ENCODE peak calls at places on chromosome 7, in four cellular contexts. H, V, L and C are unnamed samples.

GRCh38 chr7:45980181-45980905 is 59.3 kb upstream of the IGFBP3 start:
- DNase-seq in L (peak), V (no peak), H (no peak), C (peak)

GRCh38 chr7:132141109-132141508 is 435.2 kb downstream of the PLXNA4 start:
- DNase-seq in V (no peak), L (no peak), H (peak), C (no peak)

GRCh38 chr7:116598278-116598677 is 73.4 kb downstream of the CAV1 start:
- DNase-seq in L (no peak), H (no peak), V (no peak), C (no peak)

GRCh38 chr7:132019718-132020117 is 463.3 kb upstream of the PODXL start:
- DNase-seq in V (no peak), L (no peak), H (no peak), C (no peak)

GRCh38 chr7:108384721-108385483 is 71.3 kb downstream of the NRCAM start:
- DNase-seq in L (no peak), H (no peak), V (no peak), C (no peak)

GRCh38 chr7:18180685-18181084 is 153.0 kb upstream of the PRPS1L1 start:
- DNase-seq in H (no peak), V (no peak), L (no peak), C (no peak)

GRCh38 chr7:42151309-42151708 is 85.7 kb downstream of the GLI3 start:
- DNase-seq in H (no peak), L (no peak), V (no peak), C (no peak)

GRCh38 chr7:105325225-105325904 is 63.4 kb downstream of the SRPK2 start:
- DNase-seq in L (no peak), V (no peak), H (no peak), C (no peak)

GRCh38 chr7:47651355-47652317 is 69.7 kb upstream of the TNS3 start:
- DNase-seq in V (no peak), H (no peak), L (peak), C (peak)

GRCh38 chr7:131327049-131327625 is 539 bp upstream of the MKLN1 start:
- DNase-seq in L (peak), H (peak), V (no peak), C (peak)

GRCh38 chr7:135774284-135774683 is 25.7 kb upstream of the FAM180A start:
- DNase-seq in H (no peak), V (no peak), L (peak), C (peak)